ENCODE peak calls at places on chromosome 1, in seven cellular contexts. One of them, this sample, is unnamed.

GRCh38 chr1:201703646-201704438 is 125.1 kb upstream of the IPO9 start:
- DNase-seq in adrenal gland: peak; percentile 82
- DNase-seq in upper lobe of left lung: peak; percentile 84
- DNase-seq in body of pancreas: peak; percentile 86
- DNase-seq in A549: peak; percentile 79
- DNase-seq in heart left ventricle: peak; percentile 88
- DNase-seq in tibial nerve: peak; percentile 70
- DNase-seq in this sample: peak; percentile 81

GRCh38 chr1:181341026-181341632 is 142.2 kb upstream of the CACNA1E start:
- DNase-seq in heart left ventricle: no peak
- DNase-seq in tibial nerve: no peak
- DNase-seq in adrenal gland: no peak
- DNase-seq in A549: no peak
- DNase-seq in upper lobe of left lung: no peak
- DNase-seq in body of pancreas: no peak
- DNase-seq in this sample: no peak

GRCh38 chr1:182087304-182087703 is 25.8 kb upstream of the ZNF648 start:
- DNase-seq in heart left ventricle: no peak
- DNase-seq in upper lobe of left lung: no peak
- DNase-seq in body of pancreas: no peak
- DNase-seq in adrenal gland: no peak
- DNase-seq in A549: no peak
- DNase-seq in tibial nerve: no peak
- DNase-seq in this sample: peak; percentile 35

GRCh38 chr1:198024782-198025181 is 107.6 kb downstream of the LHX9 start:
- DNase-seq in upper lobe of left lung: no peak
- DNase-seq in tibial nerve: no peak
- DNase-seq in body of pancreas: no peak
- DNase-seq in A549: no peak
- DNase-seq in heart left ventricle: no peak
- DNase-seq in adrenal gland: no peak
- DNase-seq in this sample: no peak

GRCh38 chr1:43586136-43586726 is 55.5 kb downstream of the PTPRF start:
- DNase-seq in upper lobe of left lung: no peak
- DNase-seq in adrenal gland: no peak
- DNase-seq in A549: no peak
- DNase-seq in heart left ventricle: no peak
- DNase-seq in body of pancreas: no peak
- DNase-seq in tibial nerve: no peak
- DNase-seq in this sample: no peak

GRCh38 chr1:243725846-243726245 is 124.2 kb downstream of the AKT3 start:
- DNase-seq in body of pancreas: no peak
- DNase-seq in A549: no peak
- DNase-seq in upper lobe of left lung: no peak
- DNase-seq in adrenal gland: no peak
- DNase-seq in heart left ventricle: no peak
- DNase-seq in tibial nerve: no peak
- DNase-seq in this sample: no peak

GRCh38 chr1:22169816-22170215 is 26.9 kb upstream of the WNT4 start:
- DNase-seq in tibial nerve: no peak
- DNase-seq in A549: no peak
- DNase-seq in heart left ventricle: no peak
- DNase-seq in body of pancreas: no peak
- DNase-seq in upper lobe of left lung: no peak
- DNase-seq in adrenal gland: no peak
- DNase-seq in this sample: no peak

GRCh38 chr1:119859647-119860046 is 36.7 kb downstream of the ADAM30 start:
- DNase-seq in tibial nerve: no peak
- DNase-seq in heart left ventricle: no peak
- DNase-seq in upper lobe of left lung: no peak
- DNase-seq in A549: peak; percentile 12
- DNase-seq in adrenal gland: no peak
- DNase-seq in body of pancreas: no peak
- DNase-seq in this sample: peak; percentile 82

GRCh38 chr1:63593887-63594617 is 841 bp downstream of the PGM1 start:
- DNase-seq in adrenal gland: peak; percentile 82
- DNase-seq in A549: peak; percentile 80
- DNase-seq in heart left ventricle: peak; percentile 89
- DNase-seq in tibial nerve: no peak
- DNase-seq in body of pancreas: peak; percentile 88
- DNase-seq in upper lobe of left lung: peak; percentile 87
- DNase-seq in this sample: peak; percentile 45

GRCh38 chr1:63908016-63908415 is 134.2 kb downstream of the ROR1 start:
- DNase-seq in adrenal gland: no peak
- DNase-seq in upper lobe of left lung: no peak
- DNase-seq in heart left ventricle: no peak
- DNase-seq in A549: no peak
- DNase-seq in body of pancreas: no peak
- DNase-seq in tibial nerve: no peak
- DNase-seq in this sample: no peak

GRCh38 chr1:5720484-5720883 is 271.7 kb downstream of the NPHP4 start:
- DNase-seq in upper lobe of left lung: no peak
- DNase-seq in heart left ventricle: no peak
- DNase-seq in A549: no peak
- DNase-seq in tibial nerve: no peak
- DNase-seq in adrenal gland: no peak
- DNase-seq in body of pancreas: peak; percentile 7
- DNase-seq in this sample: no peak

GRCh38 chr1:40390857-40391256 is 17.3 kb downstream of the SMAP2 start:
- DNase-seq in body of pancreas: no peak
- DNase-seq in adrenal gland: no peak
- DNase-seq in tibial nerve: no peak
- DNase-seq in A549: no peak
- DNase-seq in upper lobe of left lung: no peak
- DNase-seq in heart left ventricle: no peak
- DNase-seq in this sample: no peak

GRCh38 chr1:176691251-176692228 is 228.6 kb downstream of the PAPPA2 start:
- DNase-seq in upper lobe of left lung: peak; percentile 42
- DNase-seq in tibial nerve: peak; percentile 28
- DNase-seq in A549: peak; percentile 65
- DNase-seq in heart left ventricle: peak; percentile 58
- DNase-seq in body of pancreas: peak; percentile 72
- DNase-seq in adrenal gland: peak; percentile 35
- DNase-seq in this sample: peak; percentile 48

GRCh38 chr1:200362421-200362820 is 47.4 kb downstream of the ZNF281 start:
- DNase-seq in heart left ventricle: no peak
- DNase-seq in upper lobe of left lung: no peak
- DNase-seq in tibial nerve: no peak
- DNase-seq in adrenal gland: no peak
- DNase-seq in A549: no peak
- DNase-seq in body of pancreas: no peak
- DNase-seq in this sample: no peak

GRCh38 chr1:233025156-233025555 is 74.7 kb downstream of the NTPCR start:
- DNase-seq in adrenal gland: peak; percentile 45
- DNase-seq in upper lobe of left lung: peak; percentile 40
- DNase-seq in A549: peak; percentile 55
- DNase-seq in heart left ventricle: peak; percentile 42
- DNase-seq in body of pancreas: peak; percentile 77
- DNase-seq in tibial nerve: no peak
- DNase-seq in this sample: peak; percentile 14

DNA sequence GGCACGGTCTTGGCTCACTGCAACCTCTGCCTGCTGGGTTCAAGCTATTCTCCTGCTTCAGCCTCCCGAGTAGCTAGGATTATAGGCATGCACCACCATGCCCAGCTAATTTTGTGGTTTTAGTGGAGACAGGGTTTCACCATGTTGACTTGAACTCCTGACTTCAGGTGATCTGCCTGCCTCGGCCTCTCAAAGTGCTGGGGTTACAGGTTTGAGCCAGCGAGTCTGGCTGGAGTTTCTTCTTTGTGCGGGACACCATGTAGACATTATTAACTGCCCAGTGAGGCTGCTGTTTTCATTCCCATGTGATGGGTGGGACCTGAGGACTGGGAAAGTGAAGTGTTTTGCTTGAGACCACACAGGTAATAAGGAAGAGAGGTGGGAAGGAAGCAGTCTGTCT is 23.3 kb downstream of the PLA2G5 start:
- DNase-seq in upper lobe of left lung: no peak
- DNase-seq in body of pancreas: no peak
- DNase-seq in A549: no peak
- DNase-seq in adrenal gland: no peak
- DNase-seq in heart left ventricle: no peak
- DNase-seq in tibial nerve: no peak
- DNase-seq in this sample: no peak
- TF ChIP-seq POLR2A in upper lobe of left lung: no peak
- TF ChIP-seq POLR2A in body of pancreas: no peak
- TF ChIP-seq POLR2A in A549: no peak
- TF ChIP-seq POLR2A in adrenal gland: no peak
- TF ChIP-seq POLR2A in heart left ventricle: no peak
- TF ChIP-seq POLR2A in tibial nerve: no peak
- TF ChIP-seq POLR2A in this sample: no peak

DNA sequence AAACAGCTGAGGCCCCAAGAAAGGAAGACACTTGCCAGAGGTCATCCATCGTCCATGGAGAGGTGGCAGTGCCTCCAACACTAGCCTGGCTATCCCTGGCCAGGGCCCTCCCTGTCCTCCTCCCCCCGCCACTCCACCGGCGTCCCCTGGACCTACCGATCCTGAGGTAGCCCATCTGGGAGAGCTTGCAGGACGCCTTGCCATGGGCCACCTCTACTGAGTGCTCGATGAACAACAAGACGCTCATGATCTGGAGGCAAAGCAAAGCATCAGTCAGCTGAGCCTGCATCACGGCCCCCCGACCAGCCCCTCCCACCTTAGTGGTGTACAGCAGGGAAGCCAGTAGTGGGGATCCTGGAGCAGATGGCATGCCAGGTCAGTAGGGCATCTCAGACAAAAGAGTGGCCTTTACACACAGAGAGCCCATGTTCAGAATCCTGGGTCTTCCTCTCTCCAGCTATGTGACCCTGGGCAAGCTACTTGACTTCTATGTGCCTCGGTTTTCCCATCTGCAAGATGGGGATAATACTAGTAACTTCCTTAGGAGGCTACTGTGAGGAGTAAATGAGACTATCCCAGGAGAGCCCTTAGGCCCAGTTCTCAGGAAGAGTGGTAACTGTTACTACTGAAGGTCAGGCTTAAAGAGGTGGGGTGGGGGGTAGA is 15.1 kb downstream of the LAPTM5 start:
- DNase-seq in adrenal gland: no peak
- DNase-seq in body of pancreas: no peak
- DNase-seq in heart left ventricle: no peak
- DNase-seq in upper lobe of left lung: no peak
- DNase-seq in tibial nerve: no peak
- DNase-seq in A549: no peak
- DNase-seq in this sample: no peak
- TF ChIP-seq POLR2A in adrenal gland: no peak
- TF ChIP-seq POLR2A in body of pancreas: no peak
- TF ChIP-seq POLR2A in heart left ventricle: no peak
- TF ChIP-seq POLR2A in upper lobe of left lung: no peak
- TF ChIP-seq POLR2A in tibial nerve: no peak
- TF ChIP-seq POLR2A in A549: no peak
- TF ChIP-seq POLR2A in this sample: no peak

GRCh38 chr1:90474731-90475130 is 242.4 kb downstream of the BARHL2 start:
- DNase-seq in body of pancreas: no peak
- DNase-seq in heart left ventricle: no peak
- DNase-seq in tibial nerve: no peak
- DNase-seq in adrenal gland: no peak
- DNase-seq in A549: no peak
- DNase-seq in upper lobe of left lung: no peak
- DNase-seq in this sample: no peak

GRCh38 chr1:90475623-90476022 is 241.5 kb downstream of the BARHL2 start:
- DNase-seq in adrenal gland: no peak
- DNase-seq in heart left ventricle: no peak
- DNase-seq in upper lobe of left lung: no peak
- DNase-seq in body of pancreas: no peak
- DNase-seq in A549: no peak
- DNase-seq in tibial nerve: no peak
- DNase-seq in this sample: no peak

GRCh38 chr1:90474158-90474557 is 242.9 kb downstream of the BARHL2 start:
- DNase-seq in tibial nerve: no peak
- DNase-seq in upper lobe of left lung: no peak
- DNase-seq in A549: no peak
- DNase-seq in adrenal gland: no peak
- DNase-seq in heart left ventricle: no peak
- DNase-seq in body of pancreas: no peak
- DNase-seq in this sample: no peak

GRCh38 chr1:90476994-90477393 is 240.1 kb downstream of the BARHL2 start:
- DNase-seq in tibial nerve: no peak
- DNase-seq in upper lobe of left lung: no peak
- DNase-seq in adrenal gland: no peak
- DNase-seq in body of pancreas: no peak
- DNase-seq in heart left ventricle: no peak
- DNase-seq in A549: no peak
- DNase-seq in this sample: no peak

DNA sequence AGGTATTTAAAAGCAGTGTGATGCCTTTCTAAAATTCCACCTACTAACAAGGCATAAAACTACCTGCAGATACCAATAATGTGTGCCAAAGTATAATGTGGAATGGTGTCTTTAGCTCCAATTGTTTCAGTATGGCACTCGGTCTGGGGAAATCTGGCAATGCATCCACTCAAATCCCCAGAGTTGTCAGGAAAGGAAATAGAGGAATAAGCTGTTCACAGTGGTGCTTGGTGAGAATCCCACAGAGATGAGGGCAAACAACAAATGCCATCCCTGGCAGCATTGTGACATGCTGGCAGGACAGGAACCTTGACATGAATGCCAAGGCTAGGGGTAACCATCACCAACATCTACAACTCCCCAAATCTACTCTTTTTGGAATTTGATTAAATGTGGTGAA is 240.7 kb downstream of the BARHL2 start:
- DNase-seq in A549: no peak
- DNase-seq in adrenal gland: no peak
- DNase-seq in body of pancreas: no peak
- DNase-seq in tibial nerve: no peak
- DNase-seq in heart left ventricle: no peak
- DNase-seq in upper lobe of left lung: no peak
- DNase-seq in this sample: no peak
- TF ChIP-seq POLR2A in A549: no peak
- TF ChIP-seq POLR2A in adrenal gland: no peak
- TF ChIP-seq POLR2A in body of pancreas: no peak
- TF ChIP-seq POLR2A in tibial nerve: no peak
- TF ChIP-seq POLR2A in heart left ventricle: no peak
- TF ChIP-seq POLR2A in upper lobe of left lung: no peak
- TF ChIP-seq POLR2A in this sample: no peak

DNA sequence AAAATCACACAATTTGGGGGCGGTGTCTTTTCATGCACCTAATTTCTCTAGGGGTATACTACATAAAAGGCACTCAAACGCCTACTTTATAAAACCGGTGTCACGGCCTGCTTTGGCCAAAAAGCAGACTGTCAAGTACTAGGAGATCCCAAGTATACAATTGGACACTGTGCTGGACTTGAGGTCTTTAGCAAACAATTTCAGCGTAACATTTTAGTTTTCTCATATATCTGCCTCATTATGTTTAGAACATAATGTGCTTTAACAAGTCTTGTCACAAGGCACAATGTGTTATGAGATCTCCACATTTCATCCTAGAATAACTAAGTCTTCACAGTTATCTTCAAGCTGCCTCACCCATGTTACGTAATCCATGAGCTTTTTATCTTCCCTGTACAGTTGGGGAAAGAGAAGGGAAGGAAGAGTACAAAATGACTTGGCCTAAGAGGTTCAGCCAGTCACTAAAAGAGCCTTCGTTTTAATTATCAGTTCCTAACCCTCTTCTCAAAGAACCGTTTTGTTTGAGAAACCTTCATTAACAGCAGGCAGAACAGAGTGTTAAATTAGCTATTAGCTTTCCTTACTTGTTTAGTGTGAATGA is 1.7 kb downstream of the SSX2IP start:
- DNase-seq in upper lobe of left lung: no peak
- DNase-seq in A549: no peak
- DNase-seq in adrenal gland: no peak
- DNase-seq in tibial nerve: no peak
- DNase-seq in heart left ventricle: no peak
- DNase-seq in body of pancreas: no peak
- DNase-seq in this sample: peak; percentile 94
- TF ChIP-seq POLR2A in upper lobe of left lung: no peak
- TF ChIP-seq POLR2A in A549: no peak
- TF ChIP-seq POLR2A in adrenal gland: no peak
- TF ChIP-seq POLR2A in tibial nerve: no peak
- TF ChIP-seq POLR2A in heart left ventricle: no peak
- TF ChIP-seq POLR2A in body of pancreas: no peak
- TF ChIP-seq POLR2A in this sample: peak; percentile 99